ENCODE peak calls at places on chromosomes 12 and 14, in nine cellular contexts. I is NCI-H2081, F is glutamatergic neuron, P is pons, C is adipocyte, W is RCC 7860, U is CMK, X is NCI-H524, Q is NCI-H345. Z is an unnamed sample.

GRCh38 chr12:1993871-1994371 is 10.3 kb downstream of the DCP1B start:
- DNase-seq in W (no peak), I (no peak), X (no peak), C (peak; percentile 57), Q (no peak), U (no peak), F (no peak), P (no peak), Z (no peak)

GRCh38 chr12:129049917-129050316 is 196.6 kb downstream of the GLT1D1 start:
- DNase-seq in U (peak; percentile 3), X (no peak), F (no peak), P (peak; percentile 20), W (no peak), Q (no peak), I (no peak), C (peak; percentile 30), Z (peak; percentile 36)

GRCh38 chr12:56014205-56014604 is 6.6 kb upstream of the IKZF4 start:
- DNase-seq in W (no peak), I (peak; percentile 28), Q (peak; percentile 14), P (no peak), C (no peak), U (no peak), X (no peak), F (no peak), Z (peak; percentile 76)

GRCh38 chr12:52091061-52091460 is 11.6 kb downstream of the SMIM41 start:
- DNase-seq in Q (no peak), C (no peak), X (no peak), W (no peak), P (no peak), I (no peak), U (no peak), F (no peak), Z (no peak)

GRCh38 chr12:61220337-61220736 is 1039.9 kb upstream of the USP15 start:
- DNase-seq in I (no peak), W (no peak), F (no peak), P (no peak), C (no peak), Q (no peak), U (no peak), X (no peak), Z (no peak)

GRCh38 chr12:65787056-65787855 is 37.0 kb upstream of the HMGA2 start:
- DNase-seq in F (no peak), X (no peak), I (no peak), C (no peak), Q (no peak), W (no peak), P (no peak), U (no peak), Z (no peak)

GRCh38 chr12:130933269-130933995 is 20.3 kb upstream of the ADGRD1 start:
- DNase-seq in Q (no peak), X (no peak), P (peak; percentile 22), U (no peak), W (no peak), C (no peak), I (no peak), F (no peak), Z (no peak)

GRCh38 chr14:95236221-95236620 is 78.9 kb upstream of the DICER1 start:
- DNase-seq in C (no peak), W (no peak), Q (peak; percentile 33), F (no peak), P (no peak), I (no peak), X (no peak), U (no peak), Z (no peak)

GRCh38 chr14:74660167-74660566 is 48.1 kb upstream of the LTBP2 start:
- DNase-seq in W (no peak), F (no peak), I (no peak), Q (no peak), C (no peak), U (no peak), X (no peak), P (no peak), Z (no peak)

GRCh38 chr14:105055736-105056302 is 9.4 kb downstream of the GPR132 start:
- DNase-seq in X (no peak), Q (no peak), P (no peak), F (no peak), I (no peak), W (no peak), U (no peak), C (no peak), Z (no peak)

GRCh38 chr14:48890333-48890732 is 695.8 kb downstream of the RPS29 start:
- DNase-seq in P (no peak), Q (no peak), I (no peak), C (no peak), F (no peak), X (no peak), U (no peak), W (no peak), Z (no peak)

GRCh38 chr14:101046071-101046470 is 142.5 kb upstream of the RTL1 start:
- DNase-seq in W (no peak), P (no peak), F (no peak), I (no peak), U (no peak), X (no peak), C (no peak), Q (no peak), Z (no peak)